ENCODE peak calls at places on chromosomes 7 and 10, in six cellular contexts. B is fibroblast of the aortic adventitia; G is tibial nerve; A is CD4-positive, alpha-beta T cell; J is HuH-7.5; F is activated gamma-delta T cell. P is an unnamed sample.
A peak's percentile ranks its signal among the peaks of the same experiment; 100 is the strongest.

GRCh38 chr10:15461353-15462108 is 90.4 kb upstream of the FAM171A1 start:
- DNase-seq in B (peak; percentile 67), G (peak; percentile 45), A (no peak), J (no peak), F (no peak), P (no peak)

GRCh38 chr7:44099669-44100068 is 4.5 kb upstream of the AEBP1 start:
- DNase-seq in B (no peak), G (no peak), A (no peak), J (no peak), F (no peak), P (no peak)

GRCh38 chr7:130037703-130038102 is 13.5 kb downstream of the ZC3HC1 start:
- DNase-seq in B (peak; percentile 19), G (no peak), A (no peak), J (no peak), F (no peak), P (no peak)

GRCh38 chr7:139118234-139118802 is 8.8 kb upstream of the ZC3HAV1 start:
- DNase-seq in B (peak; percentile 61), G (no peak), A (no peak), J (no peak), F (no peak), P (no peak)

GRCh38 chr7:120998996-120999565 is 10.6 kb downstream of the CPED1 start:
- DNase-seq in B (no peak), G (no peak), A (no peak), J (no peak), F (no peak), P (no peak)

GRCh38 chr7:33201821-33202220 is 72.5 kb downstream of the BBS9 start:
- DNase-seq in B (no peak), G (no peak), A (no peak), J (no peak), F (no peak), P (no peak)

GRCh38 chr7:148558914-148559313 is 31.7 kb upstream of the C7orf33 start:
- DNase-seq in B (no peak), G (no peak), A (no peak), J (no peak), F (no peak), P (no peak)

GRCh38 chr7:23276381-23276780 is 22.8 kb upstream of the MALSU1 start:
- DNase-seq in B (no peak), G (no peak), A (no peak), J (no peak), F (no peak), P (no peak)

GRCh38 chr10:126939706-126940105 is 34.5 kb downstream of the DOCK1 start:
- DNase-seq in B (no peak), G (no peak), A (no peak), J (no peak), F (no peak), P (no peak)

GRCh38 chr7:99210265-99210970 is 2.5 kb upstream of the KPNA7 start:
- DNase-seq in B (peak; percentile 20), G (no peak), A (no peak), J (peak; percentile 58), F (no peak), P (no peak)

GRCh38 chr7:157080111-157080730 is 58.5 kb upstream of the UBE3C start:
- DNase-seq in B (no peak), G (no peak), A (no peak), J (no peak), F (no peak), P (no peak)

GRCh38 chr7:50842061-50842460 is 59.4 kb upstream of the GRB10 start:
- DNase-seq in B (no peak), G (no peak), A (no peak), J (no peak), F (no peak), P (no peak)

GRCh38 chr7:28854750-28855074 is 103.4 kb downstream of the TRIL start:
- DNase-seq in B (no peak), G (no peak), A (no peak), J (no peak), F (no peak), P (no peak)

GRCh38 chr7:41874206-41874770 is 171.4 kb upstream of the INHBA start:
- DNase-seq in B (no peak), G (no peak), A (no peak), J (no peak), F (no peak), P (no peak)

GRCh38 chr7:134792968-134793367 is 13.5 kb downstream of the CALD1 start:
- DNase-seq in B (peak; percentile 39), G (no peak), A (no peak), J (no peak), F (no peak), P (no peak)

GRCh38 chr10:133160813-133161471 is 923 bp downstream of the KNDC1 start:
- DNase-seq in B (no peak), G (no peak), A (no peak), J (no peak), F (no peak), P (no peak)

GRCh38 chr10:119908201-119908600 is 15.7 kb downstream of the SEC23IP start:
- DNase-seq in B (no peak), G (no peak), A (no peak), J (no peak), F (no peak), P (no peak)

GRCh38 chr7:101200504-101200861 is 353 bp downstream of the MOGAT3 start:
- DNase-seq in B (no peak), G (no peak), A (no peak), J (peak; percentile 62), F (no peak), P (no peak)

GRCh38 chr10:42304341-42304740 is 334.0 kb downstream of the ZNF33B start:
- DNase-seq in B (no peak), G (no peak), A (no peak), J (no peak), F (no peak), P (no peak)

GRCh38 chr10:124693396-124693795 is 50.8 kb downstream of the FAM53B start:
- DNase-seq in B (no peak), G (no peak), A (no peak), J (no peak), F (no peak), P (no peak)

GRCh38 chr7:131249003-131249402 is 78.7 kb upstream of the MKLN1 start:
- DNase-seq in B (peak; percentile 98), G (peak; percentile 74), A (no peak), J (no peak), F (no peak), P (no peak)

GRCh38 chr7:111085356-111085755 is 5.6 kb upstream of the LRRN3 start:
- DNase-seq in B (no peak), G (no peak), A (no peak), J (no peak), F (no peak), P (no peak)

GRCh38 chr7:128030999-128031681 is at the start of gene LRRC4:
- DNase-seq in B (peak; percentile 32), G (no peak), A (no peak), J (peak; percentile 66), F (peak; percentile 23), P (no peak)

GRCh38 chr7:29723599-29723998 is 82.7 kb upstream of the WIPF3 start:
- DNase-seq in B (peak; percentile 59), G (no peak), A (no peak), J (no peak), F (no peak), P (no peak)

GRCh38 chr10:132714096-132714721 is 71.7 kb downstream of the NKX6-2 start:
- DNase-seq in B (no peak), G (no peak), A (no peak), J (no peak), F (no peak), P (no peak)

GRCh38 chr10:52923520-52923919 is 150.9 kb upstream of the MBL2 start:
- DNase-seq in B (no peak), G (no peak), A (no peak), J (no peak), F (no peak), P (no peak)

GRCh38 chr7:127776776-127777390 is 124.9 kb downstream of the SND1 start:
- DNase-seq in B (peak; percentile 87), G (no peak), A (no peak), J (no peak), F (no peak), P (no peak)

GRCh38 chr7:1231214-1232102 is 1.2 kb upstream of the UNCX start:
- DNase-seq in B (no peak), G (no peak), A (no peak), J (no peak), F (no peak), P (no peak)

GRCh38 chr10:13241613-13242012 is 7.4 kb upstream of the UCMA start:
- DNase-seq in B (no peak), G (no peak), A (no peak), J (no peak), F (no peak), P (no peak)